ENCODE peak calls at places on chromosome 2, in five cellular contexts. One of them, this sample, is unnamed.

GRCh38 chr2:236403811-236404210 is 139.6 kb upstream of the ASB18 start:
- DNase-seq in AG09309: no peak
- DNase-seq in GM19239: no peak
- DNase-seq in germinal center: no peak
- DNase-seq in Right ventricle myocardium superior: no peak
- DNase-seq in this sample: no peak

GRCh38 chr2:170525566-170525900 is 189.6 kb upstream of the SP5 start:
- DNase-seq in Right ventricle myocardium superior: peak; percentile 58
- DNase-seq in GM19239: no peak
- DNase-seq in germinal center: no peak
- DNase-seq in AG09309: peak; percentile 77
- DNase-seq in this sample: peak; percentile 58

GRCh38 chr2:25598911-25599310 is 74.5 kb downstream of the DTNB start:
- DNase-seq in AG09309: no peak
- DNase-seq in GM19239: no peak
- DNase-seq in Right ventricle myocardium superior: no peak
- DNase-seq in germinal center: no peak
- DNase-seq in this sample: no peak

GRCh38 chr2:142127248-142127647 is 3.6 kb downstream of the LRP1B start:
- DNase-seq in GM19239: no peak
- DNase-seq in germinal center: no peak
- DNase-seq in AG09309: no peak
- DNase-seq in Right ventricle myocardium superior: no peak
- DNase-seq in this sample: no peak

GRCh38 chr2:240948905-240949790 is 43.0 kb downstream of the CROCC2 start:
- DNase-seq in AG09309: no peak
- DNase-seq in GM19239: no peak
- DNase-seq in germinal center: no peak
- DNase-seq in Right ventricle myocardium superior: peak; percentile 33
- DNase-seq in this sample: no peak

GRCh38 chr2:237474931-237475703 is 11.9 kb upstream of the MLPH start:
- DNase-seq in Right ventricle myocardium superior: peak; percentile 91
- DNase-seq in germinal center: peak; percentile 88
- DNase-seq in AG09309: no peak
- DNase-seq in GM19239: peak; percentile 89
- DNase-seq in this sample: peak; percentile 94

GRCh38 chr2:112584134-112584890 is at the start of gene CHCHD5:
- DNase-seq in GM19239: peak; percentile 78
- DNase-seq in AG09309: peak; percentile 81
- DNase-seq in Right ventricle myocardium superior: peak; percentile 97
- DNase-seq in germinal center: peak; percentile 91
- DNase-seq in this sample: peak; percentile 99

GRCh38 chr2:180122874-180123273 is 115.8 kb upstream of the CWC22 start:
- DNase-seq in Right ventricle myocardium superior: no peak
- DNase-seq in GM19239: no peak
- DNase-seq in AG09309: peak; percentile 43
- DNase-seq in germinal center: no peak
- DNase-seq in this sample: no peak

GRCh38 chr2:34229998-34230397 is 630.9 kb upstream of the FAM98A start:
- DNase-seq in AG09309: no peak
- DNase-seq in GM19239: no peak
- DNase-seq in germinal center: no peak
- DNase-seq in Right ventricle myocardium superior: no peak
- DNase-seq in this sample: no peak